ENCODE peak calls at places on chromosome 9, in five cellular contexts. Q is left ventricle myocardium inferior, C is ovary, P is IMR-90, S is cardiac muscle cell. R is an unnamed sample. For H3K4me1, the result is how much of the 10 kb centered on the place peaks cover.

GRCh38 chr9:111970827-111971226 is 74.2 kb downstream of the UGCG start:
- DNase-seq in Q (no peak), C (no peak), P (no peak), S (no peak), R (no peak)

GRCh38 chr9:118575341-118576070 is 793.7 kb downstream of the BRINP1 start:
- DNase-seq in Q (no peak), C (no peak), P (no peak), S (no peak), R (no peak)

GRCh38 chr9:102124465-102124864 is 386.0 kb upstream of the GRIN3A start:
- DNase-seq in Q (no peak), C (no peak), P (no peak), S (no peak), R (peak)

GRCh38 chr9:109830587-109830986 is 50.6 kb downstream of the PALM2AKAP2 start:
- DNase-seq in Q (no peak), C (peak), P (no peak), S (no peak), R (no peak)

GRCh38 chr9:99299214-99300102 is 77.4 kb downstream of the SEC61B start:
- DNase-seq in Q (no peak), C (no peak), P (peak), S (peak), R (no peak)

GRCh38 chr9:94937214-94937903 is 210.9 kb downstream of the AOPEP start:
- DNase-seq in Q (no peak), C (no peak), P (peak), S (no peak), R (no peak)

GRCh38 chr9:68949271-68950000 is 64.5 kb downstream of the PRKACG start:
- DNase-seq in Q (peak), C (peak), P (no peak), S (no peak), R (no peak)

GRCh38 chr9:2771101-2771500 is 53.8 kb downstream of the KCNV2 start:
- DNase-seq in Q (no peak), C (no peak), P (peak), S (no peak), R (no peak)

GRCh38 chr9:133075925-133076324 is 14.1 kb downstream of the CEL start:
- DNase-seq in Q (no peak), C (no peak), P (peak), S (no peak), R (no peak)

GRCh38 chr9:131432597-131433301 is 38.9 kb downstream of the PRRC2B start:
- DNase-seq in Q (no peak), C (no peak), P (peak), S (no peak), R (no peak)

GRCh38 chr9:120109242-120109641 is 470.7 kb downstream of the CDK5RAP2 start:
- DNase-seq in Q (no peak), C (no peak), P (no peak), S (peak), R (no peak)

GRCh38 chr9:20508242-20508641 is 114.1 kb downstream of the MLLT3 start:
- DNase-seq in Q (no peak), C (no peak), P (no peak), S (no peak), R (no peak)

GRCh38 chr9:77417570-77417969 is 230.6 kb downstream of the GNA14 start:
- DNase-seq in Q (no peak), C (no peak), P (peak), S (no peak), R (no peak)

GRCh38 chr9:19127881-19128719 is 808 bp upstream of the PLIN2 start:
- DNase-seq in Q (peak), C (peak), P (no peak), S (no peak), R (peak)

GRCh38 chr9:35035851-35036701 is 36.3 kb downstream of the VCP start:
- DNase-seq in Q (peak), C (peak), P (peak), S (no peak), R (peak)

GRCh38 chr9:92607088-92607487 is 62.8 kb downstream of the IPPK start:
- DNase-seq in Q (no peak), C (no peak), P (peak), S (no peak), R (no peak)

GRCh38 chr9:92609142-92609500 is 60.8 kb downstream of the IPPK start:
- DNase-seq in Q (no peak), C (no peak), P (no peak), S (peak), R (no peak)

GRCh38 chr9:92608221-92609141 is 61.5 kb downstream of the IPPK start:
- DNase-seq in Q (peak), C (no peak), P (no peak), S (no peak), R (peak)

GRCh38 chr9:92605224-92605623 is 64.7 kb downstream of the IPPK start:
- DNase-seq in Q (no peak), C (no peak), P (no peak), S (no peak), R (no peak)

DNA sequence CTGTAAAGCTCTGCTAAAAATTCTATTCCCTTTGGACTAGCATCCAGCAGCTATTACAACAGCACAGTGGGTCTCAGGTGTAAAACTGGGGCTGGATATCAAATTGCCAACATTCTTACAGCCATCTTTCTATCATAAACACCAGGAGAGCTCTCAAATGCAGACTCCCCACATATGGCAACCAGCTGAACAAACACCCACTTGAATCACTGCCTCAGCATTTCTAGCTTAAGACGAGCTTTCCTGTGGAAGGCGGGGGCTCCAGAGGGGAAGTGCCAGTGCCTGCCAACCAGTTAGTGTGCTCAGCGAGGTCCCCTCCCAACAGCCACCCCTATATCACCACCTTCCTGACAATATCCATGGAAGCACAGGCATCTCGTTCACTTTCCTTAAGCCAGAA is 62.2 kb downstream of the IPPK start:
- DNase-seq in Q (no peak), C (no peak), P (peak), S (peak), R (no peak)
- H3K4me1 ChIP-seq in Q (half or more), C (under half), P (under half), S (under half), R (under half)

GRCh38 chr9:92740969-92741368 is 23.7 kb downstream of the BICD2 start:
- DNase-seq in Q (no peak), C (no peak), P (no peak), S (no peak), R (no peak)
- H3K27ac ChIP-seq in Q (peak), C (no peak), P (peak), S (no peak), R (peak)

GRCh38 chr9:79953908-79954307 is 382.1 kb downstream of the TLE4 start:
- DNase-seq in Q (no peak), C (no peak), P (no peak), S (no peak), R (no peak)

GRCh38 chr9:79952401-79952800 is 380.6 kb downstream of the TLE4 start:
- DNase-seq in Q (no peak), C (no peak), P (peak), S (no peak), R (no peak)

DNA sequence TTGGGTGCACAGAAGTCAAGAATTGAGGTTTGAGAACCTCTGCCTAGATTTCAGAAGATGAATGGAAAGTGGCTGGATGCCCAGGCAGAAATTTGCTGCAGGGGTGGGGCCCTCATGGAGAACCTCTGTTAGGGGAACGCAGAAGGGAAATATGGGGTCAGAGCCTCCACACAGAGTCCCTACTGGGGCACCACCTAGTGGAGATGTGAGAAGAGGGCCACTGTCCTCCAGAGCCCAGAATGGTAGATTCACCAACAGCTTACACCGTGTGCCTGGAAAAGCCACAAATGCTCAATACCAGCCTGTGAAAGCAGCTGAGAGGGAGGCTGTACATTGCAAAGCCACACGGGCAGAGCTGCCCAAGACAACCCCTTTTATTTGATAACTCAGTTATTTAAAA is 383.5 kb downstream of the TLE4 start:
- DNase-seq in Q (no peak), C (no peak), P (no peak), S (no peak), R (no peak)
- H3K4me3 ChIP-seq in Q (no peak), C (no peak), P (no peak), S (no peak), R (no peak)

GRCh38 chr9:16716631-16717030 is 153.8 kb downstream of the BNC2 start:
- DNase-seq in Q (no peak), C (no peak), P (no peak), S (no peak), R (no peak)

GRCh38 chr9:16718296-16718695 is 152.2 kb downstream of the BNC2 start:
- DNase-seq in Q (no peak), C (no peak), P (peak), S (no peak), R (no peak)

GRCh38 chr9:16712800-16713199 is 157.7 kb downstream of the BNC2 start:
- DNase-seq in Q (no peak), C (no peak), P (no peak), S (no peak), R (no peak)

GRCh38 chr9:16718952-16719351 is 151.5 kb downstream of the BNC2 start:
- DNase-seq in Q (no peak), C (no peak), P (peak), S (no peak), R (no peak)

DNA sequence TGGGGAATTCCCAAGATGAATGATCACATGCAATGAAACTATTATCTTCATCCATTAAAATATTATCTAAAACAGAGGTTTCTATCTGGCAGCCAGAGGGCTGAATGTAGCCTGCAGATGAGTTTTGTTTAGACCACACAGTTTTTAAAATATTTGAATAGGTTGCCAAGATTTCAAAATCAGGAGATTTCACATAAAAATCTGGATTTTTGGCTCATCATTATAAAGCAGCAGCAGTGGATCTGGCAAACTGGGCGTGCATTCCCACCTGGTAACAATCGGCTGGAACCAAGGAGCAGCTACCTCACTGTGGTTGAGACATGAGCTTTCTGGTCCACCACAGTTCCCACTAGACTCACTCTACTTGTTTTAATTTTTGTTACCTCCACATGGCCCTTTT is 155.1 kb downstream of the BNC2 start:
- DNase-seq in Q (no peak), C (no peak), P (peak), S (no peak), R (no peak)
- H3K4me1 ChIP-seq in Q (under half), C (under half), P (under half), S (under half), R (under half)

GRCh38 chr9:81574399-81574798 is 114.9 kb downstream of the TLE1 start:
- DNase-seq in Q (no peak), C (no peak), P (peak), S (no peak), R (no peak)
- H3K27ac ChIP-seq in Q (no peak), C (no peak), P (no peak), S (no peak), R (no peak)

DNA sequence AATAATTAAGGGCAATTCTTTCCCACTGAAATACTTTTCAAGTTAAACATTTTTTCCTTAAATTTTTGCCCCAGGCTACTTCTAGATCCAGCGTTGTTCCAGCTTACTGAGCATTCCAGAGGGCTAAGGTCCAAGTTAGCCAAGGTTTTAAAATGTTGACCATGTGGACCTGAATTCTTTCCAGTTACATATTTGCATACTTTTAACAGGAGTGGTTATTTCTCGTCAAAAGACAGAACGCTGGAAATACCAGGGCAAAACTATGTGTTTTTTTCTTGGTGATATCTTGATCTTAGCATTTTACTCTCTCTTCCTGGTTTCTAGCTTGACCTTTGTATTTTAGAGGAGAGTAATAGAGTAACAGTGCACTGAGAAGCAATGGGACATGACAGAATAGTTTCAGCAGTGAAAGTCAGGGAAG is 32.8 kb downstream of the TMC1 start:
- DNase-seq in Q (no peak), C (no peak), P (peak), S (no peak), R (no peak)
- H3K4me3 ChIP-seq in Q (no peak), C (no peak), P (no peak), S (no peak), R (no peak)

DNA sequence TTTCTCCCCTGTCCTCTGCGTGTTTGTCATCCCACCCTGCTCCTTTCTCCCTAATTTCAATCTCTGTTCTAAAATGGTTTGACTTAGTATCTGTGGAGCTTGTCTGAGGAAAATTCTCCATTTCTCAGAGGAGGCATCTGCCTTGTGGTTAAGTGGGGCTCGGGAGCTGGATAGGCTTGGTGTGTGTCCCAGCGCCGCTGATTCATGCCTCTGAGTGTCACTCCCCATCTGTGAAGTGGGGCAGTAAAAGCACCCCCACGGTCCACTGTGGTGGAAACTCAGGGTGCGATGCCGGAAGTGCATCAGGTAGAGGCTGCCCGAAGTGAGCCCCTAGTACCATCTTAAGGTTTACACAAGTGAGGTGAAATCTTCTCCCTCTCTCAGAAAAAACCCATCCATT is 37.6 kb downstream of the LRSAM1 start:
- DNase-seq in Q (no peak), C (no peak), P (no peak), S (no peak), R (no peak)
- H3K4me1 ChIP-seq in Q (under half), C (under half), P (under half), S (under half), R (under half)